ENCODE peak calls at places on chromosomes 1 and 21, in five cellular contexts. E is HTR-8/SVneo; N is AG20443; M is germinal center; S is CD8-positive, alpha-beta memory T cell. Y is an unnamed sample.

GRCh38 chr21:29144736-29145353 is 14.4 kb downstream of the MAP3K7CL start:
- DNase-seq in S (no peak), M (no peak), E (no peak), N (peak), Y (no peak)

GRCh38 chr1:59404725-59405124 is 107.8 kb downstream of the FGGY start:
- DNase-seq in N (peak), S (no peak), E (no peak), M (no peak), Y (no peak)

GRCh38 chr1:33445108-33445507 is 14.2 kb upstream of the PHC2 start:
- DNase-seq in N (no peak), S (no peak), M (no peak), E (no peak), Y (no peak)

GRCh38 chr1:154975409-154976205 is 1.1 kb downstream of the CKS1B start:
- DNase-seq in E (no peak), N (no peak), S (peak), M (peak), Y (peak)

GRCh38 chr1:244365821-244366220 is 85.9 kb downstream of the ADSS2 start:
- DNase-seq in E (no peak), S (no peak), N (no peak), M (no peak), Y (no peak)

GRCh38 chr1:98086796-98087195 is 166.0 kb upstream of the DPYD start:
- DNase-seq in S (no peak), N (peak), E (peak), M (no peak), Y (no peak)

GRCh38 chr21:38054334-38054733 is 138.1 kb upstream of the KCNJ6 start:
- DNase-seq in N (no peak), S (no peak), E (no peak), M (no peak), Y (no peak)

GRCh38 chr1:168408531-168409242 is 128.0 kb downstream of the TBX19 start:
- DNase-seq in E (no peak), S (peak), N (no peak), M (no peak), Y (peak)

GRCh38 chr1:34780528-34780927 is 486 bp upstream of the GJB3 start:
- DNase-seq in N (no peak), E (no peak), M (no peak), S (no peak), Y (no peak)

GRCh38 chr1:9181176-9181906 is 52.4 kb upstream of the GPR157 start:
- DNase-seq in M (peak), S (peak), E (peak), N (peak), Y (peak)

GRCh38 chr1:27868932-27869718 is 3.2 kb upstream of the THEMIS2 start:
- DNase-seq in N (no peak), M (peak), S (peak), E (no peak), Y (peak)

GRCh38 chr1:11571906-11572616 is 82.2 kb downstream of the FBXO2 start:
- DNase-seq in S (no peak), M (peak), N (no peak), E (no peak), Y (no peak)

GRCh38 chr1:102799496-102799895 is 308.8 kb downstream of the COL11A1 start:
- DNase-seq in N (peak), E (no peak), M (no peak), S (no peak), Y (no peak)

GRCh38 chr1:8423702-8424538 is 106.0 kb downstream of the SLC45A1 start:
- DNase-seq in E (peak), N (peak), S (peak), M (peak), Y (peak)

GRCh38 chr1:160083968-160084770 is 2.8 kb downstream of the KCNJ9 start:
- DNase-seq in N (peak), E (peak), M (peak), S (peak), Y (peak)

GRCh38 chr1:183197762-183198161 is 11.7 kb downstream of the LAMC2 start:
- DNase-seq in E (no peak), S (no peak), M (no peak), N (no peak), Y (no peak)

Y was measured in GM20000.